ENCODE peak calls at places on chromosomes 6 and 20, in eight cellular contexts. Z, X, N, R, B, C, G and U are unnamed samples.

GRCh38 chr6:30928677-30929076 is 3.3 kb downstream of the SFTA2 start:
- DNase-seq in Z (no peak), X (no peak), N (no peak), R (no peak), B (no peak), C (no peak), G (no peak), U (no peak)

GRCh38 chr6:100035873-100036653 is 42.0 kb upstream of the MCHR2 start:
- DNase-seq in Z (no peak), X (no peak), N (no peak), R (no peak), B (no peak), C (no peak), G (no peak), U (no peak)

GRCh38 chr6:149830731-149831379 is 33.3 kb downstream of the LRP11 start:
- DNase-seq in Z (no peak), X (no peak), N (no peak), R (no peak), B (no peak), C (no peak), G (no peak), U (no peak)

GRCh38 chr20:17637413-17637780 is 44.6 kb downstream of the RRBP1 start:
- DNase-seq in Z (no peak), X (no peak), N (no peak), R (no peak), B (no peak), C (no peak), G (no peak), U (no peak)

GRCh38 chr6:154638369-154638768 is 94.8 kb upstream of the SCAF8 start:
- DNase-seq in Z (no peak), X (no peak), N (no peak), R (no peak), B (no peak), C (no peak), G (no peak), U (no peak)

GRCh38 chr6:118894425-118895240 is 681 bp downstream of the ASF1A start:
- DNase-seq in Z (peak), X (no peak), N (peak), R (peak), B (no peak), C (peak), G (peak), U (peak)

GRCh38 chr6:125268765-125269164 is 33.0 kb downstream of the HDDC2 start:
- DNase-seq in Z (no peak), X (no peak), N (no peak), R (no peak), B (no peak), C (no peak), G (no peak), U (no peak)

GRCh38 chr6:98653171-98653570 is 181.2 kb upstream of the POU3F2 start:
- DNase-seq in Z (no peak), X (no peak), N (no peak), R (no peak), B (no peak), C (no peak), G (no peak), U (no peak)

GRCh38 chr6:44073612-44074382 is 53.5 kb downstream of the MRPL14 start:
- DNase-seq in Z (no peak), X (no peak), N (no peak), R (no peak), B (no peak), C (no peak), G (no peak), U (no peak)
- TF ChIP-seq CTCF in Z (no peak), X (no peak), N (peak), R (no peak), B (no peak), C (peak), G (no peak), U (no peak)

GRCh38 chr6:3063733-3064700 is 4.3 kb upstream of the RIPK1 start:
- DNase-seq in Z (peak), X (peak), N (peak), R (peak), B (peak), C (peak), G (peak), U (peak)
- TF ChIP-seq CTCF in Z (peak), X (peak), N (no peak), R (peak), B (no peak), C (no peak), G (peak), U (no peak)

GRCh38 chr20:5056801-5057599 is 55.7 kb upstream of the SLC23A2 start:
- DNase-seq in Z (peak), X (peak), N (no peak), R (peak), B (peak), C (peak), G (no peak), U (peak)
- TF ChIP-seq CTCF in Z (peak), X (peak), N (no peak), R (no peak), B (no peak), C (peak), G (no peak), U (peak)

GRCh38 chr6:14316911-14317535 is 199.5 kb downstream of the CD83 start:
- DNase-seq in Z (no peak), X (no peak), N (no peak), R (peak), B (no peak), C (no peak), G (peak), U (peak)
- TF ChIP-seq CTCF in Z (no peak), X (peak), N (no peak), R (peak), B (no peak), C (no peak), G (peak), U (peak)

DNA sequence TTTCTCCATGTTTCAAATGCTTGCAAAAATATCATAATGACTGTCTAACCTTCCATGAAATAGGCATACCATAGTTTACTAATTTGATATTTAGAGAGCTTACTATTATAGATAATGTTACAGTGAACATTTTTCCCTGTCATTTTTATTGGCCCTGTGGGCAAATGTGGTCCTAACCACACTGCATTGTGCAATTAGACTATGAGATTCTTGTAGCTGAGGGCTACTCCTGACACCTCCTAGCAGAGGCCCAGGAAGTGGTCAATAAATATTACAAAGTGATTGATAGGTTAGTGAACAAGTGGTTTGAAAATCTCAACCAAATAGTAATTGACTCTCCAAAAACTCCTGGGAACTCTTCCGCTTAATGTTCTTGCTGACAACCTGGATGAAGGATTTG is 160.5 kb upstream of the KCNG1 start:
- DNase-seq in Z (no peak), X (no peak), N (no peak), R (no peak), B (no peak), C (no peak), G (no peak), U (no peak)
- TF ChIP-seq CTCF in Z (no peak), X (no peak), N (no peak), R (no peak), B (no peak), C (no peak), G (no peak), U (no peak)

GRCh38 chr20:1870792-1871550 is 24.2 kb upstream of the SIRPA start:
- DNase-seq in Z (no peak), X (peak), N (no peak), R (peak), B (no peak), C (no peak), G (peak), U (peak)
- TF ChIP-seq CTCF in Z (no peak), X (peak), N (no peak), R (no peak), B (no peak), C (no peak), G (no peak), U (no peak)

GRCh38 chr20:58087567-58087858 is 140.9 kb downstream of the ANKRD60 start:
- DNase-seq in Z (no peak), X (no peak), N (no peak), R (no peak), B (no peak), C (no peak), G (no peak), U (no peak)
- TF ChIP-seq CTCF in Z (no peak), X (no peak), N (no peak), R (no peak), B (no peak), C (no peak), G (no peak), U (no peak)

GRCh38 chr6:18990313-18990978 is 603.3 kb downstream of the RNF144B start:
- DNase-seq in Z (peak), X (no peak), N (peak), R (peak), B (peak), C (peak), G (peak), U (peak)
- TF ChIP-seq CTCF in Z (peak), X (peak), N (peak), R (peak), B (peak), C (peak), G (peak), U (peak)

DNA sequence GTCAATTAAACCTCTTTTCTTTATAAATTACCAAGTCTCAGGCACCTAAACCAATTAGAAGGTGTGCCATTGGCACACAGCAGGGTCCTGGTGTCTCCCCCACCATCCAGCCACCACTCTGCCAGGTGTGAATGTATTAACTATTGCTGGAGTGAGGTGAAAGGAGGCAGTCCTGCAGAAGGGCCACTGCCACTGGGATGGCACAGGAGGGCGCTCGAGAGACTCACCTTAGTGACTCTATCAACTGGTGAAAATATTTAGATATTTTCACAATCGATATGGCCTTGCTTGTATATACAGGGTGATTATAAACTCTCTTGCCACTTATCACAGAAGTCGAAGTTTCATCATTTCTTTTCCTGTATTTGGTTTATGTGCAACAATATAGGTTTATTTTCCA is 145.6 kb upstream of the ESR1 start:
- DNase-seq in Z (no peak), X (no peak), N (no peak), R (no peak), B (no peak), C (no peak), G (no peak), U (no peak)
- TF ChIP-seq CTCF in Z (no peak), X (peak), N (no peak), R (peak), B (no peak), C (peak), G (no peak), U (no peak)